ENCODE peak calls at places on chromosomes 11 and 22, in six cellular contexts. K is AG09319, Z is RWPE2, B is dorsolateral prefrontal cortex, U is GM20000, O is AG09309. R is an unnamed sample.

GRCh38 chr11:6615882-6616585 is 3.2 kb downstream of the TPP1 start:
- DNase-seq in O (no peak), U (no peak), Z (peak), K (no peak), B (no peak), R (peak)

GRCh38 chr11:91804057-91804456 is 420.6 kb upstream of the FAT3 start:
- DNase-seq in O (no peak), Z (no peak), B (no peak), K (no peak), U (no peak), R (no peak)

GRCh38 chr11:62976109-62976508 is 8.7 kb downstream of the SLC22A6 start:
- DNase-seq in K (no peak), Z (no peak), O (no peak), U (no peak), B (no peak), R (no peak)

GRCh38 chr11:73396985-73397384 is 20.8 kb downstream of the RELT start:
- DNase-seq in O (no peak), B (no peak), U (no peak), K (no peak), Z (no peak), R (no peak)

GRCh38 chr22:27881404-27881803 is 37.7 kb downstream of the PITPNB start:
- DNase-seq in O (no peak), U (no peak), Z (no peak), K (no peak), B (peak), R (no peak)

GRCh38 chr11:100903284-100903683 is 216.2 kb downstream of the ARHGAP42 start:
- DNase-seq in K (no peak), O (no peak), Z (no peak), B (no peak), U (no peak), R (no peak)

GRCh38 chr11:57568330-57568766 is 876 bp upstream of the UBE2L6 start:
- DNase-seq in K (peak), O (peak), Z (no peak), U (peak), B (no peak), R (no peak)

GRCh38 chr11:112834277-112834755 is 126.9 kb upstream of the NCAM1 start:
- DNase-seq in K (no peak), O (no peak), U (no peak), Z (no peak), B (peak), R (no peak)

GRCh38 chr11:31150841-31151240 is 218.7 kb downstream of the DCDC1 start:
- DNase-seq in U (no peak), B (no peak), Z (no peak), O (no peak), K (no peak), R (no peak)

GRCh38 chr11:131025020-131025419 is 108.7 kb upstream of the SNX19 start:
- DNase-seq in B (no peak), O (peak), K (no peak), Z (no peak), U (peak), R (no peak)

GRCh38 chr11:8872017-8872416 is 39.0 kb upstream of the AKIP1 start:
- DNase-seq in Z (no peak), U (no peak), O (no peak), B (no peak), K (no peak), R (no peak)

GRCh38 chr22:44523981-44524759 is 26.1 kb upstream of the RTL6 start:
- DNase-seq in U (no peak), O (peak), K (peak), B (no peak), Z (no peak), R (no peak)

GRCh38 chr11:1834132-1834610 is 619 bp upstream of the SYT8 start:
- DNase-seq in Z (peak), B (no peak), O (no peak), U (no peak), K (no peak), R (no peak)

GRCh38 chr22:45917146-45917545 is 59.8 kb downstream of the WNT7B start:
- DNase-seq in K (no peak), U (no peak), Z (no peak), B (no peak), O (no peak), R (no peak)

GRCh38 chr11:17608830-17609229 is 61.8 kb downstream of the OTOG start:
- DNase-seq in B (no peak), Z (no peak), O (no peak), K (no peak), U (no peak), R (no peak)

GRCh38 chr22:17570851-17571631 is 7.7 kb downstream of the SLC25A18 start:
- DNase-seq in B (peak), U (no peak), O (no peak), K (no peak), Z (no peak), R (no peak)

GRCh38 chr11:117876341-117877119 is at the start of gene FXYD6:
- DNase-seq in K (no peak), B (no peak), Z (no peak), U (no peak), O (no peak), R (no peak)

GRCh38 chr22:38230916-38231315 is 29.1 kb downstream of the MAFF start:
- DNase-seq in Z (no peak), U (no peak), B (no peak), K (no peak), O (no peak), R (no peak)

GRCh38 chr22:17477401-17477833 is 85.9 kb upstream of the SLC25A18 start:
- DNase-seq in U (no peak), Z (no peak), K (no peak), O (no peak), B (no peak), R (no peak)

GRCh38 chr22:43334378-43334777 is 8.8 kb downstream of the SCUBE1 start:
- DNase-seq in B (no peak), U (no peak), O (no peak), K (no peak), Z (no peak), R (no peak)

GRCh38 chr11:72263363-72263762 is 19.4 kb upstream of the PHOX2A start:
- DNase-seq in B (no peak), K (no peak), Z (no peak), U (no peak), O (peak), R (no peak)

GRCh38 chr11:2934057-2934550 is 4.9 kb upstream of the PHLDA2 start:
- DNase-seq in O (no peak), K (no peak), B (no peak), U (no peak), Z (no peak), R (no peak)

GRCh38 chr22:37340331-37341262 is 58.3 kb downstream of the CYTH4 start:
- DNase-seq in K (no peak), O (no peak), B (peak), Z (no peak), U (no peak), R (no peak)

GRCh38 chr11:12540075-12540685 is 134.0 kb upstream of the TEAD1 start:
- DNase-seq in O (no peak), K (no peak), Z (no peak), B (no peak), U (no peak), R (no peak)

GRCh38 chr11:12541588-12542151 is 132.6 kb upstream of the TEAD1 start:
- DNase-seq in K (no peak), B (no peak), U (no peak), O (no peak), Z (no peak), R (no peak)

GRCh38 chr11:12539570-12539969 is 134.7 kb upstream of the TEAD1 start:
- DNase-seq in U (no peak), B (no peak), Z (no peak), K (peak), O (peak), R (no peak)

GRCh38 chr11:12542186-12542935 is 131.9 kb upstream of the TEAD1 start:
- DNase-seq in U (no peak), O (no peak), K (no peak), Z (no peak), B (no peak), R (no peak)

DNA sequence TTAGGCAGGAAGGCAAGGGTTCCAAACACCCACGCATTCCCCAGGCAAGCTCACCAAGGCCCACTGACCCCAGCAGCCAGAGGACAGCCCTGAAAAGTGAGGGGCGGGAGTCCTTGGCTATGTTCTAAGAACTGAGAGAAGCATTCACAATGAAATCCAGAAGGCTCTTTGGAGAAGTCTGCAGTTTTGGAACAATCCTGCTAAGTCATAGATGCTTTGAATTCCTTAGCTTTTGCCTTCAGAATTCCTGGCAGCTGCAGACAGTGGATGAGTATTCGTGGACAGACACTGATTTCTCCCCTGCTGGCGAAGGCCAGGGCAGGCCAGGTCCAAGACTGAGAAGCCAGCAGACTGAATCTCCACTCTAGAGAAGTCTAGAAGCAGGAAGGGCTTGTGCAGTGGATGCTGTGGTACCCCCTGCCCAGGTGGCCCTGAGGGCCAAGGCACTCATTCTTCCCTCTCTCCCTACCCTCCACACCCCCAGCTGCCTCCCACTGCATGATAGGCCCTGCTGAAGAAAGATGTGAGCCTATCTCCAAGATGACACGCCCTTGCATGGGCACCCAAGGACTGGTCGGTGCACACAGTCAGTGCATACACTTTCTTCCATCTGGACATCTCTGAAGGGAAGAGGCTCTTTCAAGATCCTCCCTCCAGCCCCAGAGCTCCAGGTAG is 133.2 kb upstream of the TEAD1 start:
- DNase-seq in O (peak), B (no peak), U (no peak), Z (no peak), K (peak), R (no peak)
- TF ChIP-seq CTCF in O (peak), B (no peak), U (no peak), Z (peak), K (peak), R (peak)

GRCh38 chr11:107606122-107606521 is 15.2 kb downstream of the ELMOD1 start:
- DNase-seq in K (no peak), Z (no peak), U (no peak), O (no peak), B (no peak), R (no peak)
- TF ChIP-seq CTCF in K (peak), Z (no peak), U (no peak), O (peak), B (no peak), R (peak)

GRCh38 chr22:33903012-33903411 is 17.3 kb downstream of the LARGE1 start:
- DNase-seq in Z (no peak), O (no peak), U (no peak), B (no peak), K (no peak), R (no peak)
- TF ChIP-seq CTCF in Z (no peak), O (no peak), U (no peak), B (no peak), K (no peak), R (no peak)

GRCh38 chr22:29481265-29482000 is 1.4 kb downstream of the NEFH start:
- DNase-seq in U (no peak), B (no peak), Z (no peak), O (no peak), K (no peak), R (no peak)

GRCh38 chr22:29480262-29480511 is 169 bp downstream of the NEFH start:
- DNase-seq in O (no peak), U (no peak), B (no peak), K (no peak), Z (no peak), R (no peak)

GRCh38 chr22:29482253-29482652 is 2.2 kb downstream of the NEFH start:
- DNase-seq in U (no peak), O (no peak), Z (no peak), K (no peak), B (no peak), R (no peak)

GRCh38 chr22:29479417-29480261 is at the start of gene NEFH:
- DNase-seq in B (peak), O (no peak), U (no peak), K (no peak), Z (no peak), R (no peak)

DNA sequence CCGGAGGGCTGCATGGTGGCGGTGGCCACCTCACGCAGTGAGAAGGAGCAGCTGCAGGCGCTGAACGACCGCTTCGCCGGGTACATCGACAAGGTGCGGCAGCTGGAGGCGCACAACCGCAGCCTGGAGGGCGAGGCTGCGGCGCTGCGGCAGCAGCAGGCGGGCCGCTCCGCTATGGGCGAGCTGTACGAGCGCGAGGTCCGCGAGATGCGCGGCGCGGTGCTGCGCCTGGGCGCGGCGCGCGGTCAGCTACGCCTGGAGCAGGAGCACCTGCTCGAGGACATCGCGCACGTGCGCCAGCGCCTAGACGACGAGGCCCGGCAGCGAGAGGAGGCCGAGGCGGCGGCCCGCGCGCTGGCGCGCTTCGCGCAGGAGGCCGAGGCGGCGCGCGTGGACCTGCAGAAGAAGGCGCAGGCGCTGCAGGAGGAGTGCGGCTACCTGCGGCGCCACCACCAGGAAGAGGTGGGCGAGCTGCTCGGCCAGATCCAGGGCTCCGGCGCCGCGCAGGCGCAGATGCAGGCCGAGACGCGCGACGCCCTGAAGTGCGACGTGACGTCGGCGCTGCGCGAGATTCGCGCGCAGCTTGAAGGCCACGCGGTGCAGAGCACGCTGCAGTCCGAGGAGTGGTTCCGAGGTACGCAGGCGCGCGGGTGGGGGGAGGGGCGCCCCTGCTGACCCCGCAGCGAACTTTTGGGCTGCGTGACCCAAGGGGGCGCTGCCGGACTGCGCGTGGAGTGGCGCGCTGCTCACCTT is 670 bp downstream of the NEFH start:
- DNase-seq in O (no peak), U (no peak), K (no peak), Z (no peak), B (peak), R (no peak)
- TF ChIP-seq CTCF in O (no peak), U (no peak), K (no peak), Z (no peak), B (no peak), R (peak)

DNA sequence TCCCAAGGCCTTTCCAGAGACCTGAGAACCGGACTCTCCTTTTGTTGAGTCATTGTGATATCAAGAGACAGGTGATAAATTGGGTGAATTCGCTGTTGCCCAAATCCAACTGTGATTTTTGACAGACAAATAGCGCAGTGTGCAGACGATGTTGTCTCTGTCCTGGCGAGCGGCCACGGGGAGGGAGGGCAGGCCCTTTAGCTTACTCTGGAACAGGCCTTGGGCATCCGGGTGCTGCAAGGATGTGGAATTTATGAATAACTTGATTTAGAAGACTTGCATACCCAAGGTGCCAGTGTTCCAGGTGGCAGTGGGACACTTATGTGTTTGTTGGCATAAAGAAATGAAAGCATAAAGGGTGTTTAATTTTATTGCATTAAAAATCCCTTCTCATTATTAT is 9.2 kb downstream of the LDLRAD3 start:
- DNase-seq in O (no peak), B (peak), U (no peak), K (no peak), Z (no peak), R (no peak)
- TF ChIP-seq CTCF in O (no peak), B (no peak), U (no peak), K (no peak), Z (no peak), R (no peak)

GRCh38 chr11:66336234-66337102 is at the start of gene RIN1:
- DNase-seq in Z (peak), K (peak), U (peak), O (peak), B (no peak), R (peak)
- TF ChIP-seq CTCF in Z (peak), K (peak), U (no peak), O (peak), B (peak), R (peak)

GRCh38 chr11:69685348-69685747 is 10.2 kb upstream of the LTO1 start:
- DNase-seq in O (no peak), B (no peak), U (no peak), K (no peak), Z (no peak), R (no peak)

GRCh38 chr11:69684651-69685050 is 9.5 kb upstream of the LTO1 start:
- DNase-seq in U (no peak), K (no peak), Z (no peak), O (no peak), B (no peak), R (no peak)

GRCh38 chr11:69682221-69682620 is 7.1 kb upstream of the LTO1 start:
- DNase-seq in U (no peak), B (no peak), K (no peak), Z (no peak), O (no peak), R (no peak)

GRCh38 chr11:69682681-69683326 is 7.7 kb upstream of the LTO1 start:
- DNase-seq in U (no peak), B (no peak), K (no peak), Z (no peak), O (no peak), R (no peak)

GRCh38 chr11:69683764-69684333 is 8.7 kb upstream of the LTO1 start:
- DNase-seq in K (no peak), Z (no peak), U (no peak), O (no peak), B (no peak), R (no peak)
- TF ChIP-seq CTCF in K (no peak), Z (peak), U (peak), O (peak), B (peak), R (peak)

DNA sequence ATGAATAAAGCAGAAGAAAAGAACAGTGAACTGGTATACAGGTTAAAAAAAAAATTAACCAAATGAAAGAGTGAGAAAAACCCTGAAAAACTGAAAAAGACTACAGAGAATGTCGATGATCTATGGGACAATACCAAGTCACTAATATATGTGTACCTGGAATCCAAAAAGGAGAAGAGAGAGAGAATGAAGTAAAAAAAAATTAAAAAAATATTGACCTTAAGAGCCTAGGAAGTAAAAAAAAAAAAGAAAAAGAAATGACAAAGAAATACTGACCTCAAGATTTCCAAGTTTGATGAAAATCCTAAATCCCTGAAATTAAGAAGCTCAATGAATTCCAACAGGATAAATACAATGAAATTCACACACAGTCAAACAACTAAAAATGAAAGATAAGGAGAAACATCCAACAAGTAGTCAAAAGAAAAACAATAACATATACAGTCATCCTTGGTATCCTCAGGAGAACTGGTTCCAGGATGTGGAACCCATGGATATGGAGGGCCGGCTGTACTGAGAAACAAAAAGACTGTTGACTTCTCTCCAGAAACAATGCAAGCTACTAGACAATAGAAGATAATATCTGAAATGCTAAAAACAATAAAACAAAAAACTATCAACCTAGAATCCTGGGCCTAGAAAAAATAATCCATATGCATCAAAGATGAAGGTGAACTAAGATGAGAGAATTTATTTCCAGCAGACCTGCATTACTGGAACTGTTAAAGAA is 33.5 kb upstream of the SERPIND1 start:
- DNase-seq in O (no peak), B (no peak), Z (no peak), K (no peak), U (no peak), R (no peak)
- TF ChIP-seq CTCF in O (no peak), B (no peak), Z (no peak), K (no peak), U (no peak), R (no peak)

GRCh38 chr22:21651521-21652009 is 9.5 kb downstream of the SDF2L1 start:
- DNase-seq in Z (no peak), K (no peak), U (no peak), B (no peak), O (no peak), R (no peak)

GRCh38 chr22:21650280-21650679 is 8.2 kb downstream of the SDF2L1 start:
- DNase-seq in K (no peak), Z (no peak), U (no peak), B (no peak), O (no peak), R (no peak)

GRCh38 chr22:21650823-21651520 is 8.9 kb downstream of the SDF2L1 start:
- DNase-seq in B (no peak), Z (no peak), U (no peak), O (no peak), K (no peak), R (no peak)

GRCh38 chr22:21652010-21652546 is 10.0 kb downstream of the SDF2L1 start:
- DNase-seq in Z (peak), U (peak), O (no peak), B (peak), K (peak), R (peak)

GRCh38 chr22:21652547-21653545 is 10.7 kb downstream of the SDF2L1 start:
- DNase-seq in K (no peak), O (no peak), B (no peak), Z (no peak), U (no peak), R (no peak)
- TF ChIP-seq CTCF in K (no peak), O (no peak), B (no peak), Z (no peak), U (no peak), R (peak)

R was measured in chondrocyte.